ENCODE peak calls at places on chromosome 14, in five cellular contexts. U, C, H, B and T are unnamed samples.

GRCh38 chr14:59313063-59314018 is 124.9 kb downstream of the DAAM1 start:
- DNase-seq in B (no peak), H (no peak), C (no peak), U (no peak), T (no peak)

GRCh38 chr14:77912754-77913556 is 113.0 kb downstream of the ADCK1 start:
- DNase-seq in H (no peak), U (no peak), B (no peak), C (no peak), T (no peak)

GRCh38 chr14:61620130-61620946 is 75.0 kb upstream of the HIF1A start:
- DNase-seq in B (no peak), H (no peak), U (no peak), C (no peak), T (no peak)

GRCh38 chr14:96502621-96503251 is 554 bp downstream of the PAPOLA start:
- DNase-seq in B (peak), H (peak), U (no peak), C (peak), T (peak)

GRCh38 chr14:104979758-104980591 is 1.8 kb upstream of the AHNAK2 start:
- DNase-seq in B (peak), C (peak), H (no peak), U (no peak), T (no peak)

GRCh38 chr14:49549881-49550280 is 36.3 kb downstream of the RPS29 start:
- DNase-seq in B (no peak), C (peak), U (no peak), H (no peak), T (no peak)

GRCh38 chr14:91858536-91859275 is 8.6 kb downstream of the TC2N start:
- DNase-seq in B (peak), C (peak), H (no peak), U (no peak), T (no peak)

GRCh38 chr14:32421781-32422180 is 92.7 kb downstream of the AKAP6 start:
- DNase-seq in C (no peak), H (no peak), U (no peak), B (no peak), T (no peak)